ENCODE peak calls at places on chromosome 21, in nine cellular contexts. P, Z, U, M, N, L, Q, A and K are unnamed samples.

GRCh38 chr21:43692949-43693348 is 26.0 kb upstream of the PDXK start:
- DNase-seq in P (no peak), Z (no peak), U (no peak), M (no peak), N (no peak), L (no peak), Q (no peak), A (no peak), K (no peak)

GRCh38 chr21:20443558-20444155 is 554.6 kb upstream of the NCAM2 start:
- DNase-seq in P (no peak), Z (no peak), U (no peak), M (no peak), N (no peak), L (no peak), Q (no peak), A (no peak), K (peak; percentile 67)

GRCh38 chr21:31203371-31204054 is 140.5 kb downstream of the TIAM1 start:
- DNase-seq in P (no peak), Z (peak; percentile 6), U (no peak), M (no peak), N (peak; percentile 45), L (no peak), Q (peak; percentile 58), A (no peak), K (peak; percentile 61)

GRCh38 chr21:24302400-24302799 is 1304.9 kb downstream of the MRPL39 start:
- DNase-seq in P (no peak), Z (no peak), U (no peak), M (no peak), N (no peak), L (no peak), Q (no peak), A (no peak), K (peak; percentile 40)

GRCh38 chr21:45351526-45352275 is 53.3 kb upstream of the COL18A1 start:
- DNase-seq in P (no peak), Z (no peak), U (no peak), M (no peak), N (no peak), L (no peak), Q (no peak), A (no peak), K (peak; percentile 31)

GRCh38 chr21:31351973-31352372 is 7.9 kb upstream of the TIAM1 start:
- DNase-seq in P (no peak), Z (no peak), U (no peak), M (no peak), N (no peak), L (no peak), Q (no peak), A (no peak), K (no peak)

GRCh38 chr21:37799193-37800121 is 116.8 kb downstream of the KCNJ6 start:
- DNase-seq in P (no peak), Z (no peak), U (no peak), M (no peak), N (no peak), L (no peak), Q (no peak), A (no peak), K (peak; percentile 21)

GRCh38 chr21:46369520-46370235 is 45.7 kb downstream of the PCNT start:
- DNase-seq in P (no peak), Z (no peak), U (no peak), M (no peak), N (no peak), L (no peak), Q (no peak), A (no peak), K (no peak)

GRCh38 chr21:18832950-18833349 is 429.4 kb upstream of the TMPRSS15 start:
- DNase-seq in P (no peak), Z (peak; percentile 41), U (no peak), M (no peak), N (peak; percentile 81), L (no peak), Q (peak; percentile 24), A (no peak), K (peak; percentile 25)

GRCh38 chr21:45330075-45330781 is 42.5 kb upstream of the POFUT2 start:
- DNase-seq in P (no peak), Z (peak; percentile 87), U (no peak), M (no peak), N (peak; percentile 77), L (no peak), Q (peak; percentile 71), A (no peak), K (peak; percentile 92)

GRCh38 chr21:20020032-20020431 is 978.2 kb upstream of the NCAM2 start:
- DNase-seq in P (no peak), Z (no peak), U (no peak), M (no peak), N (no peak), L (no peak), Q (no peak), A (no peak), K (peak; percentile 37)

GRCh38 chr21:45130324-45130774 is 56.0 kb downstream of the ADARB1 start:
- DNase-seq in P (no peak), Z (peak; percentile 58), U (no peak), M (no peak), N (peak; percentile 64), L (no peak), Q (peak; percentile 83), A (peak; percentile 53), K (no peak)

GRCh38 chr21:44686843-44687561 is 5.0 kb upstream of the KRTAP12-1 start:
- DNase-seq in P (no peak), Z (no peak), U (no peak), M (no peak), N (no peak), L (no peak), Q (no peak), A (peak; percentile 47), K (peak; percentile 30)

GRCh38 chr21:37047079-37047478 is 25.8 kb downstream of the PIGP start:
- DNase-seq in P (no peak), Z (no peak), U (no peak), M (no peak), N (no peak), L (no peak), Q (no peak), A (no peak), K (peak; percentile 63)

GRCh38 chr21:31658053-31658452 is 1.4 kb upstream of the SOD1 start:
- DNase-seq in P (no peak), Z (no peak), U (no peak), M (no peak), N (no peak), L (no peak), Q (no peak), A (no peak), K (no peak)

GRCh38 chr21:35458406-35458805 is 409.3 kb upstream of the RUNX1 start:
- DNase-seq in P (no peak), Z (no peak), U (no peak), M (no peak), N (no peak), L (no peak), Q (no peak), A (no peak), K (no peak)

GRCh38 chr21:35974801-35975200 is 85.5 kb downstream of the SETD4 start:
- DNase-seq in P (no peak), Z (no peak), U (no peak), M (no peak), N (peak; percentile 76), L (no peak), Q (no peak), A (no peak), K (peak; percentile 87)

GRCh38 chr21:25717491-25718139 is 17.1 kb downstream of the ATP5PF start:
- DNase-seq in P (no peak), Z (no peak), U (no peak), M (no peak), N (peak; percentile 3), L (no peak), Q (peak; percentile 69), A (no peak), K (no peak)

GRCh38 chr21:45839274-45839673 is 142.3 kb upstream of the COL6A1 start:
- DNase-seq in P (no peak), Z (no peak), U (no peak), M (no peak), N (peak; percentile 40), L (no peak), Q (no peak), A (no peak), K (no peak)

GRCh38 chr21:41581592-41582228 is 73.8 kb upstream of the TMPRSS2 start:
- DNase-seq in P (no peak), Z (no peak), U (no peak), M (no peak), N (no peak), L (no peak), Q (no peak), A (peak; percentile 28), K (no peak)

GRCh38 chr21:17340081-17340480 is 172.8 kb upstream of the CXADR start:
- DNase-seq in P (no peak), Z (no peak), U (no peak), M (no peak), N (no peak), L (no peak), Q (no peak), A (no peak), K (peak; percentile 45)

GRCh38 chr21:44972301-44972814 is 32.5 kb downstream of the SLX9 start:
- DNase-seq in P (no peak), Z (no peak), U (no peak), M (no peak), N (no peak), L (no peak), Q (no peak), A (no peak), K (no peak)

GRCh38 chr21:43369124-43369523 is 57.8 kb downstream of the SIK1 start:
- DNase-seq in P (peak; percentile 27), Z (no peak), U (peak; percentile 74), M (no peak), N (peak; percentile 35), L (no peak), Q (no peak), A (no peak), K (peak; percentile 57)

GRCh38 chr21:45287438-45288391 is at the start of gene POFUT2:
- DNase-seq in P (peak; percentile 93), Z (peak; percentile 98), U (peak; percentile 95), M (peak; percentile 99), N (peak; percentile 74), L (peak; percentile 76), Q (peak; percentile 94), A (peak; percentile 100), K (peak; percentile 99)

GRCh38 chr21:45996311-45997204 is 15.0 kb downstream of the COL6A1 start:
- DNase-seq in P (no peak), Z (no peak), U (no peak), M (no peak), N (no peak), L (no peak), Q (no peak), A (no peak), K (no peak)

GRCh38 chr21:46340998-46341397 is 17.0 kb downstream of the PCNT start:
- DNase-seq in P (no peak), Z (no peak), U (no peak), M (no peak), N (no peak), L (no peak), Q (no peak), A (no peak), K (no peak)

GRCh38 chr21:26759731-26760130 is 85.5 kb downstream of the ADAMTS1 start:
- DNase-seq in P (no peak), Z (no peak), U (no peak), M (no peak), N (no peak), L (no peak), Q (no peak), A (no peak), K (no peak)